ENCODE peak calls at places on chromosomes 6 and 20, in nine cellular contexts. K, M, T, B, I, U, V, L and H are unnamed samples.
A peak's percentile ranks its signal among the peaks of the same experiment; 100 is the strongest.

GRCh38 chr6:116111552-116112528 is 11.2 kb downstream of the NT5DC1 start:
- DNase-seq in M (peak; percentile 61), L (peak; percentile 49), I (peak; percentile 84), V (peak; percentile 26), K (peak; percentile 64), T (peak; percentile 66), B (peak; percentile 37), U (peak; percentile 36), H (peak; percentile 47)

GRCh38 chr20:20448891-20449290 is 81.0 kb downstream of the INSM1 start:
- DNase-seq in V (no peak), K (no peak), U (no peak), I (no peak), B (no peak), T (no peak), L (no peak), M (no peak), H (no peak)

GRCh38 chr6:108277831-108278230 is 17.0 kb upstream of the SNX3 start:
- DNase-seq in M (no peak), T (no peak), K (no peak), I (no peak), V (no peak), L (no peak), B (no peak), U (no peak), H (no peak)

GRCh38 chr6:142867988-142868818 is 76.8 kb downstream of the HIVEP2 start:
- DNase-seq in K (no peak), V (no peak), B (no peak), M (no peak), L (no peak), T (no peak), U (peak; percentile 34), I (no peak), H (no peak)

GRCh38 chr6:108105584-108105983 is 31.0 kb upstream of the OSTM1 start:
- DNase-seq in V (no peak), B (no peak), L (no peak), M (no peak), U (no peak), T (no peak), I (no peak), K (no peak), H (no peak)

GRCh38 chr20:5316188-5317158 is at the start of gene PROKR2:
- DNase-seq in I (peak; percentile 86), L (no peak), U (no peak), M (peak; percentile 4), V (peak; percentile 88), T (peak; percentile 88), B (peak; percentile 28), K (no peak), H (no peak)

GRCh38 chr20:35604444-35604750 is 11.2 kb upstream of the SPAG4 start:
- DNase-seq in B (no peak), K (no peak), M (peak; percentile 20), U (no peak), V (peak; percentile 45), I (peak; percentile 92), L (no peak), T (peak; percentile 61), H (peak; percentile 74)

GRCh38 chr6:6588064-6588923 is at the start of gene LY86:
- DNase-seq in K (no peak), L (no peak), M (no peak), V (no peak), T (no peak), I (peak; percentile 6), U (peak; percentile 64), B (peak; percentile 9), H (peak; percentile 94)

GRCh38 chr6:27866370-27867050 is 45.7 kb downstream of the OR2B2 start:
- DNase-seq in B (peak; percentile 56), L (no peak), U (peak; percentile 72), V (peak; percentile 62), T (peak; percentile 60), I (peak; percentile 71), K (no peak), M (peak; percentile 74), H (peak; percentile 93)

GRCh38 chr20:16216227-16217210 is 356.7 kb downstream of the KIF16B start:
- DNase-seq in U (no peak), I (no peak), K (peak; percentile 75), T (no peak), L (no peak), B (no peak), V (peak; percentile 34), M (no peak), H (no peak)

GRCh38 chr6:10801224-10801848 is 37.0 kb downstream of the MAK start:
- DNase-seq in L (peak; percentile 28), K (peak; percentile 82), M (peak; percentile 53), T (peak; percentile 65), V (peak; percentile 78), I (peak; percentile 65), U (peak; percentile 41), B (peak; percentile 69), H (peak; percentile 70)

GRCh38 chr6:28985396-28986164 is 19.5 kb downstream of the ZNF311 start:
- DNase-seq in K (peak; percentile 97), I (peak; percentile 99), B (peak; percentile 96), L (peak; percentile 92), V (peak; percentile 91), T (peak; percentile 97), M (peak; percentile 98), U (no peak), H (no peak)

GRCh38 chr6:84421031-84421430 is 193.6 kb upstream of the CEP162 start:
- DNase-seq in B (no peak), I (no peak), T (no peak), L (no peak), K (no peak), U (no peak), V (no peak), M (no peak), H (no peak)

GRCh38 chr6:84424956-84425355 is 197.5 kb upstream of the CEP162 start:
- DNase-seq in I (no peak), L (no peak), U (no peak), B (no peak), K (no peak), T (no peak), M (no peak), V (peak; percentile 16), H (no peak)

GRCh38 chr6:84426002-84426705 is 198.7 kb upstream of the CEP162 start:
- DNase-seq in U (no peak), I (no peak), K (no peak), V (peak; percentile 5), B (no peak), T (peak; percentile 26), L (no peak), M (no peak), H (no peak)

GRCh38 chr6:84417261-84417660 is 189.8 kb upstream of the CEP162 start:
- DNase-seq in U (no peak), B (no peak), T (no peak), V (no peak), M (peak; percentile 60), I (no peak), K (peak; percentile 71), L (no peak), H (no peak)

GRCh38 chr6:84422380-84422968 is 195.0 kb upstream of the CEP162 start:
- DNase-seq in L (peak; percentile 31), K (peak; percentile 18), I (peak; percentile 83), M (peak; percentile 6), B (peak; percentile 75), V (peak; percentile 12), U (no peak), T (peak; percentile 81), H (no peak)
- TF ChIP-seq EZH2phosphoT487 in L (no peak), K (no peak), I (no peak), M (no peak), B (no peak), V (no peak), U (no peak), T (no peak), H (no peak)

GRCh38 chr20:37524221-37524700 is 3.2 kb downstream of the NNAT start:
- DNase-seq in M (no peak), U (no peak), V (no peak), K (no peak), B (peak; percentile 80), L (no peak), T (no peak), I (no peak), H (no peak)
- H3K4me1 ChIP-seq in M (peaks cover 28% of the 10 kb centered on the region), U (peaks cover 33% of the 10 kb centered on the region), V (peaks cover 55% of the 10 kb centered on the region), K (peaks cover 31% of the 10 kb centered on the region), B (peaks cover 38% of the 10 kb centered on the region), L (peaks cover 48% of the 10 kb centered on the region), T (peaks cover 26% of the 10 kb centered on the region), I (peaks cover 53% of the 10 kb centered on the region), H (peaks cover 27% of the 10 kb centered on the region)

GRCh38 chr6:122020588-122021271 is 378.7 kb upstream of the HSF2 start:
- DNase-seq in I (no peak), V (no peak), M (no peak), U (no peak), B (no peak), L (no peak), T (no peak), K (no peak), H (no peak)

GRCh38 chr6:122026572-122027369 is 372.7 kb upstream of the HSF2 start:
- DNase-seq in V (no peak), U (no peak), K (no peak), L (no peak), B (no peak), M (no peak), T (no peak), I (no peak), H (no peak)

GRCh38 chr6:122028933-122029332 is 370.5 kb upstream of the HSF2 start:
- DNase-seq in M (no peak), B (no peak), L (peak; percentile 68), I (no peak), U (no peak), V (no peak), K (peak; percentile 41), T (no peak), H (no peak)

GRCh38 chr6:122025104-122025503 is 374.3 kb upstream of the HSF2 start:
- DNase-seq in L (no peak), M (no peak), B (no peak), T (no peak), K (no peak), I (no peak), V (no peak), U (no peak), H (no peak)
- H3K27ac ChIP-seq in L (no peak overlapping the region), M (no peak overlapping the region), B (no peak overlapping the region), T (no peak overlapping the region), K (no peak overlapping the region), I (no peak overlapping the region), V (no peak overlapping the region), U (no peak overlapping the region), H (no peak overlapping the region)

GRCh38 chr20:17668432-17668831 is 13.6 kb downstream of the RRBP1 start:
- DNase-seq in U (no peak), B (no peak), M (no peak), K (no peak), V (no peak), L (no peak), T (no peak), I (no peak), H (no peak)

GRCh38 chr20:17665756-17666155 is 16.3 kb downstream of the RRBP1 start:
- DNase-seq in M (no peak), U (no peak), K (no peak), V (no peak), T (no peak), I (no peak), B (no peak), L (no peak), H (no peak)

GRCh38 chr20:17667445-17667844 is 14.6 kb downstream of the RRBP1 start:
- DNase-seq in T (no peak), L (no peak), U (no peak), I (no peak), B (no peak), M (no peak), V (no peak), K (no peak), H (no peak)

GRCh38 chr20:17664025-17664638 is 17.9 kb downstream of the RRBP1 start:
- DNase-seq in T (no peak), B (no peak), L (no peak), I (no peak), K (no peak), U (no peak), M (no peak), V (no peak), H (no peak)

GRCh38 chr20:17666491-17666890 is 15.6 kb downstream of the RRBP1 start:
- DNase-seq in K (no peak), B (no peak), L (no peak), T (no peak), U (no peak), M (peak; percentile 83), I (no peak), V (no peak), H (no peak)
- TF ChIP-seq EZH2phosphoT487 in K (no peak), B (no peak), L (no peak), T (no peak), U (no peak), M (no peak), I (no peak), V (no peak), H (no peak)